ENCODE peak calls at places on chromosomes 2 and 18, in six cellular contexts. H is mucosa of descending colon, E is nephron progenitor cell, D is GM06990, I is Panc1, Q is tibial artery. Y is an unnamed sample.
A peak's percentile ranks its signal among the peaks of the same experiment; 100 is the strongest.

GRCh38 chr18:76391746-76392145 is 103.3 kb downstream of the ZNF516 start:
- DNase-seq in H (no peak), E (no peak), D (no peak), I (no peak), Q (no peak), Y (no peak)

GRCh38 chr2:223865124-223865523 is 27.7 kb upstream of the AP1S3 start:
- DNase-seq in H (no peak), E (no peak), D (no peak), I (no peak), Q (no peak), Y (no peak)

GRCh38 chr2:189164732-189165131 is 14.8 kb downstream of the COL5A2 start:
- DNase-seq in H (no peak), E (no peak), D (no peak), I (no peak), Q (peak; percentile 53), Y (no peak)

GRCh38 chr2:226763320-226763719 is 36.3 kb downstream of the IRS1 start:
- DNase-seq in H (no peak), E (no peak), D (no peak), I (no peak), Q (no peak), Y (no peak)

GRCh38 chr2:138665932-138666331 is 114.3 kb downstream of the NXPH2 start:
- DNase-seq in H (no peak), E (no peak), D (no peak), I (no peak), Q (no peak), Y (no peak)

GRCh38 chr18:56641714-56642331 is 3.4 kb upstream of the TXNL1 start:
- DNase-seq in H (no peak), E (no peak), D (no peak), I (no peak), Q (no peak), Y (no peak)

GRCh38 chr18:75475228-75475627 is 47.7 kb upstream of the SMIM21 start:
- DNase-seq in H (no peak), E (no peak), D (no peak), I (no peak), Q (no peak), Y (no peak)

GRCh38 chr2:150663143-150663542 is 175.7 kb upstream of the RND3 start:
- DNase-seq in H (no peak), E (no peak), D (no peak), I (no peak), Q (no peak), Y (no peak)

GRCh38 chr18:6546229-6546628 is 131.5 kb upstream of the L3MBTL4 start:
- DNase-seq in H (no peak), E (no peak), D (no peak), I (no peak), Q (no peak), Y (no peak)

GRCh38 chr18:9804517-9805104 is 81.2 kb upstream of the TXNDC2 start:
- DNase-seq in H (no peak), E (no peak), D (no peak), I (no peak), Q (no peak), Y (no peak)

GRCh38 chr2:95300391-95300938 is 3.3 kb downstream of the KCNIP3 start:
- DNase-seq in H (no peak), E (no peak), D (no peak), I (no peak), Q (no peak), Y (no peak)

GRCh38 chr2:156536534-156536933 is 100.4 kb downstream of the GPD2 start:
- DNase-seq in H (no peak), E (no peak), D (no peak), I (no peak), Q (no peak), Y (no peak)

GRCh38 chr2:169664978-169665930 is 29.0 kb downstream of the CFAP210 start:
- DNase-seq in H (no peak), E (no peak), D (no peak), I (no peak), Q (no peak), Y (no peak)

GRCh38 chr2:20624156-20624883 is 26.6 kb downstream of the HS1BP3 start:
- DNase-seq in H (peak; percentile 30), E (no peak), D (no peak), I (no peak), Q (no peak), Y (no peak)

GRCh38 chr2:234488913-234489451 is 7.9 kb downstream of the ARL4C start:
- DNase-seq in H (no peak), E (no peak), D (peak; percentile 25), I (no peak), Q (no peak), Y (no peak)
- TF ChIP-seq CTCF in H (no peak), E (no peak), D (no peak), I (no peak), Q (no peak), Y (no peak)

GRCh38 chr2:126817172-126817571 is 81.5 kb upstream of the TEX51 start:
- DNase-seq in H (no peak), E (no peak), D (no peak), I (no peak), Q (no peak), Y (no peak)
- TF ChIP-seq CTCF in H (no peak), E (no peak), D (no peak), I (no peak), Q (no peak), Y (no peak)

DNA sequence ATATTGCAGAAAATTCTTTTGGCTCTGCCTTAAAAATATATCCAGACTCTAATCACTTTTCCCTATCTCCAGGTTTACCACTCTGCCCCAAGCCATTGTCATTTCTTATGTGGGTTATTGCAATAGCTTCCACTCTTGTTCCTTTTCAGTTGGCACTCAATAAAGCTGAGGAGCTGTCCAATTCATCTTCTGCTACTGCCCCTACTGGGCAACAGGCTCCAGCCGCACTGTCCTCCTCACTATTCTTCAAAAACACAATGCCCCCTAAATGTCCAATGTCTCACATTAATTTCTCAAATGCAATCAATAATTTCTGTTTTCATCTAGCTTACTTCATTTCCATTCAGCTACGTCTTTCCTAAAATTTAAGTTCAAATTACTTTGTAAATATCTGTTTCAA is 1262.5 kb upstream of the CDH2 start:
- DNase-seq in H (no peak), E (no peak), D (no peak), I (no peak), Q (no peak), Y (no peak)
- TF ChIP-seq CTCF in H (no peak), E (peak; percentile 18), D (no peak), I (no peak), Q (no peak), Y (no peak)

GRCh38 chr2:155372969-155373368 is 674.5 kb downstream of the KCNJ3 start:
- DNase-seq in H (no peak), E (no peak), D (no peak), I (no peak), Q (no peak), Y (no peak)
- TF ChIP-seq CTCF in H (no peak), E (peak; percentile 45), D (no peak), I (peak; percentile 24), Q (no peak), Y (no peak)

DNA sequence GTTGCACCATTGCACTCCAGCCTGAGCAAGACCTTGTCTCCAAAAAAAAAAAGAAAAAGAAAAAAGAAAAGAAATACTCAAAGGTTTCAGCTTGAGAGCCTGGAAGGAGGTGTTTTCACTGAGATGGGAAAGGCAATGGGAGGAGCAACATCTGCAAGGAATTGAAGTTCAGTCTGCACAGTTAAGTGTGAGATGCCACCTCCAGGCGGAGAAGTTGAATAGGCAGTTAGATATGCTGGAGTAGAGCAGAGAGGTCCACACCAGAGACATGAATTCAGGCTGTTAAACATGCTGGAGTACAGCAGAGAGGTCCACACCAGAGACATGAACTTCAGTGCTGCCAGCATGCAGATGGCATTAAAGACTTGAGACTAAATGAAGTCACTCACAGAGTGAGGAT is 41.4 kb upstream of the DTNB start:
- DNase-seq in H (no peak), E (no peak), D (no peak), I (no peak), Q (no peak), Y (no peak)
- TF ChIP-seq CTCF in H (no peak), E (no peak), D (no peak), I (no peak), Q (no peak), Y (no peak)

GRCh38 chr2:1789610-1790009 is 45.3 kb upstream of the PXDN start:
- DNase-seq in H (no peak), E (no peak), D (no peak), I (no peak), Q (no peak), Y (no peak)
- TF ChIP-seq CTCF in H (no peak), E (no peak), D (no peak), I (no peak), Q (no peak), Y (peak; percentile 43)

GRCh38 chr2:200496696-200497095 is 13.2 kb downstream of the KCTD18 start:
- DNase-seq in H (no peak), E (no peak), D (no peak), I (no peak), Q (no peak), Y (no peak)
- TF ChIP-seq CTCF in H (no peak), E (no peak), D (no peak), I (no peak), Q (no peak), Y (no peak)

DNA sequence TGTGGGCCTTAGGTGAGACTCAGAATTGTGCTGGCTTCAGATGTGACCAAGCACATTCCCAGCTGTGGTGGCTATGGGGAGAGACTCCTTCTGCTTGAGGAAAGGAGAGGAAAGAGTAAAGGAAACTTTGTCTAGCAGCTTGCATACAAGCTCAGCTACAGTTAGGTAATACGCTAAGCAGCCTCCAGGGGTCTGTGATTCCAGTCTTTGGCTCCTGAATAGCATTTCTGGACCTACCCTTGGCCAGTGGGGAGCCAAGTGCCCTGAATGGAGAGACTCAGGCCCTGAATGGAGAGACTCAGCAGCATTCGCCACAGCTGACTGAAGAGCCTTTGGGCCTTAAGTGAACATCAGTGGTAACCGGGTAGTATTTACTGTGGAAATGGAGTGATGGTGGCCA is 227.4 kb upstream of the CDH7 start:
- DNase-seq in H (no peak), E (no peak), D (no peak), I (no peak), Q (no peak), Y (no peak)
- TF ChIP-seq CTCF in H (no peak), E (no peak), D (no peak), I (no peak), Q (no peak), Y (peak; percentile 33)

GRCh38 chr18:65753520-65753919 is 2.7 kb downstream of the CDH7 start:
- DNase-seq in H (no peak), E (peak; percentile 60), D (no peak), I (peak; percentile 18), Q (no peak), Y (peak; percentile 53)
- TF ChIP-seq CTCF in H (no peak), E (peak; percentile 68), D (no peak), I (peak; percentile 49), Q (no peak), Y (peak; percentile 49)